ENCODE peak calls at places on chromosomes 6 and 20, in five cellular contexts. M is SK-N-SH, Z is HCT116, J is keratinocyte, E is T-helper 1 cell. I is an unnamed sample.

GRCh38 chr20:12764053-12764452 is 244.7 kb upstream of the SPTLC3 start:
- DNase-seq in M (no peak), Z (no peak), J (no peak), E (no peak), I (no peak)

GRCh38 chr6:152769159-152769558 is 18.6 kb downstream of the VIP start:
- DNase-seq in M (no peak), Z (no peak), J (no peak), E (no peak), I (no peak)

GRCh38 chr20:63568986-63569949 is 4.8 kb downstream of the HELZ2 start:
- DNase-seq in M (no peak), Z (no peak), J (no peak), E (no peak), I (no peak)

GRCh38 chr6:36441307-36441894 is 1.3 kb downstream of the PXT1 start:
- DNase-seq in M (peak), Z (peak), J (peak), E (peak), I (peak)

GRCh38 chr6:128655978-128656498 is 135.6 kb upstream of the PTPRK start:
- DNase-seq in M (no peak), Z (peak), J (peak), E (peak), I (no peak)

GRCh38 chr6:113642714-113643442 is 214.3 kb upstream of the MARCKS start:
- DNase-seq in M (peak), Z (no peak), J (no peak), E (no peak), I (no peak)

GRCh38 chr20:38631155-38632022 is 29.8 kb downstream of the ARHGAP40 start:
- DNase-seq in M (no peak), Z (no peak), J (no peak), E (no peak), I (no peak)

GRCh38 chr6:168390746-168391400 is 50.1 kb upstream of the SMOC2 start:
- DNase-seq in M (no peak), Z (no peak), J (no peak), E (no peak), I (no peak)

GRCh38 chr6:108942556-108943492 is 94.6 kb downstream of the ARMC2 start:
- DNase-seq in M (peak), Z (no peak), J (no peak), E (peak), I (no peak)

GRCh38 chr20:23248524-23248923 is 102.1 kb upstream of the NXT1 start:
- DNase-seq in M (no peak), Z (no peak), J (no peak), E (no peak), I (no peak)

GRCh38 chr6:31042801-31043200 is 32.5 kb downstream of the MUC22 start:
- DNase-seq in M (peak), Z (peak), J (no peak), E (no peak), I (peak)